ENCODE peak calls at places on chromosomes 7 and 10, in four cellular contexts. Z, X, C and G are unnamed samples.

GRCh38 chr7:2811476-2812118 is 32.5 kb downstream of the GNA12 start:
- DNase-seq in Z (no peak), X (no peak), C (no peak), G (no peak)

GRCh38 chr7:17584822-17585221 is 286.4 kb downstream of the AHR start:
- DNase-seq in Z (peak; percentile 87), X (no peak), C (no peak), G (peak; percentile 77)

GRCh38 chr7:50662059-50662689 is 97.0 kb upstream of the DDC start:
- DNase-seq in Z (no peak), X (no peak), C (no peak), G (no peak)

GRCh38 chr7:16916111-16916639 is 34.4 kb upstream of the AGR3 start:
- DNase-seq in Z (peak; percentile 83), X (no peak), C (no peak), G (peak; percentile 86)

GRCh38 chr10:133397938-133398337 is 4.0 kb downstream of the MTG1 start:
- DNase-seq in Z (no peak), X (no peak), C (no peak), G (no peak)

GRCh38 chr7:146683439-146683838 is 566.8 kb downstream of the CNTNAP2 start:
- DNase-seq in Z (no peak), X (no peak), C (no peak), G (peak; percentile 72)

GRCh38 chr10:61992059-61992460 is 90.6 kb downstream of the ARID5B start:
- DNase-seq in Z (peak; percentile 44), X (peak; percentile 16), C (no peak), G (peak; percentile 56)

GRCh38 chr7:17680943-17681351 is 259.3 kb downstream of the SNX13 start:
- DNase-seq in Z (peak; percentile 61), X (no peak), C (no peak), G (peak; percentile 77)

GRCh38 chr10:113058175-113058961 is 108.3 kb downstream of the TCF7L2 start:
- DNase-seq in Z (peak; percentile 89), X (no peak), C (peak; percentile 53), G (peak; percentile 75)

GRCh38 chr7:23742051-23742450 is 32.0 kb downstream of the STK31 start:
- DNase-seq in Z (no peak), X (no peak), C (no peak), G (peak; percentile 38)

GRCh38 chr10:119398996-119399395 is 143.5 kb downstream of the RGS10 start:
- DNase-seq in Z (peak; percentile 20), X (no peak), C (no peak), G (no peak)

GRCh38 chr7:121079425-121080169 is 91.1 kb downstream of the CPED1 start:
- DNase-seq in Z (peak; percentile 22), X (no peak), C (no peak), G (peak; percentile 26)

GRCh38 chr7:48250441-48250951 is 79.2 kb downstream of the ABCA13 start:
- DNase-seq in Z (peak; percentile 6), X (no peak), C (no peak), G (no peak)

GRCh38 chr7:44285561-44285960 is 39.8 kb downstream of the CAMK2B start:
- DNase-seq in Z (no peak), X (no peak), C (no peak), G (no peak)

GRCh38 chr10:46094197-46094500 is 48.1 kb upstream of the MSMB start:
- DNase-seq in Z (no peak), X (no peak), C (no peak), G (no peak)

GRCh38 chr7:84921154-84921553 is 265.7 kb downstream of the SEMA3D start:
- DNase-seq in Z (no peak), X (no peak), C (no peak), G (no peak)